ENCODE peak calls at places on chromosomes 13 and 19, in eight cellular contexts. One of them, this sample, is unnamed.
A peak's percentile ranks its signal among the peaks of the same experiment; 100 is the strongest.

GRCh38 chr13:113547248-113547971 is 37.1 kb upstream of the TFDP1 start:
- DNase-seq in uterus: no peak
- DNase-seq in activated T-cell treated with anti-CD3 and anti-CD28 coated beads, Interleukin-2, amount 50 U/mL, for 48 hours: no peak
- DNase-seq in CD4-positive, alpha-beta T cell: no peak
- DNase-seq in EL: peak; percentile 38
- DNase-seq in WTC11: no peak
- DNase-seq in activated CD8-positive, alpha-beta memory T cell treated with anti-CD3 and anti-CD28 coated beads for 48 hours: no peak
- DNase-seq in aorta: no peak
- DNase-seq in this sample: no peak

GRCh38 chr19:33684550-33685303 is 63.0 kb downstream of the CHST8 start:
- DNase-seq in uterus: no peak
- DNase-seq in activated T-cell treated with anti-CD3 and anti-CD28 coated beads, Interleukin-2, amount 50 U/mL, for 48 hours: no peak
- DNase-seq in CD4-positive, alpha-beta T cell: no peak
- DNase-seq in EL: no peak
- DNase-seq in WTC11: no peak
- DNase-seq in activated CD8-positive, alpha-beta memory T cell treated with anti-CD3 and anti-CD28 coated beads for 48 hours: no peak
- DNase-seq in aorta: peak; percentile 11
- DNase-seq in this sample: no peak

GRCh38 chr19:48556163-48556562 is 4.2 kb downstream of the SULT2B1 start:
- DNase-seq in uterus: no peak
- DNase-seq in activated T-cell treated with anti-CD3 and anti-CD28 coated beads, Interleukin-2, amount 50 U/mL, for 48 hours: no peak
- DNase-seq in CD4-positive, alpha-beta T cell: no peak
- DNase-seq in EL: peak; percentile 71
- DNase-seq in WTC11: no peak
- DNase-seq in activated CD8-positive, alpha-beta memory T cell treated with anti-CD3 and anti-CD28 coated beads for 48 hours: no peak
- DNase-seq in aorta: no peak
- DNase-seq in this sample: no peak

GRCh38 chr13:26050568-26051230 is 1.1 kb downstream of the SHISA2 start:
- DNase-seq in uterus: no peak
- DNase-seq in activated T-cell treated with anti-CD3 and anti-CD28 coated beads, Interleukin-2, amount 50 U/mL, for 48 hours: peak; percentile 36
- DNase-seq in CD4-positive, alpha-beta T cell: no peak
- DNase-seq in EL: peak; percentile 7
- DNase-seq in WTC11: peak; percentile 72
- DNase-seq in activated CD8-positive, alpha-beta memory T cell treated with anti-CD3 and anti-CD28 coated beads for 48 hours: no peak
- DNase-seq in aorta: no peak
- DNase-seq in this sample: peak; percentile 75

GRCh38 chr13:26132756-26133155 is 80.9 kb upstream of the SHISA2 start:
- DNase-seq in uterus: no peak
- DNase-seq in activated T-cell treated with anti-CD3 and anti-CD28 coated beads, Interleukin-2, amount 50 U/mL, for 48 hours: no peak
- DNase-seq in CD4-positive, alpha-beta T cell: no peak
- DNase-seq in EL: peak; percentile 18
- DNase-seq in WTC11: no peak
- DNase-seq in activated CD8-positive, alpha-beta memory T cell treated with anti-CD3 and anti-CD28 coated beads for 48 hours: no peak
- DNase-seq in aorta: no peak
- DNase-seq in this sample: no peak

GRCh38 chr13:111174377-111174776 is 59.3 kb downstream of the ARHGEF7 start:
- DNase-seq in uterus: no peak
- DNase-seq in activated T-cell treated with anti-CD3 and anti-CD28 coated beads, Interleukin-2, amount 50 U/mL, for 48 hours: no peak
- DNase-seq in CD4-positive, alpha-beta T cell: no peak
- DNase-seq in EL: no peak
- DNase-seq in WTC11: no peak
- DNase-seq in activated CD8-positive, alpha-beta memory T cell treated with anti-CD3 and anti-CD28 coated beads for 48 hours: no peak
- DNase-seq in aorta: no peak
- DNase-seq in this sample: no peak

GRCh38 chr19:15453091-15453498 is 3.3 kb upstream of the WIZ start:
- DNase-seq in uterus: no peak
- DNase-seq in activated T-cell treated with anti-CD3 and anti-CD28 coated beads, Interleukin-2, amount 50 U/mL, for 48 hours: no peak
- DNase-seq in CD4-positive, alpha-beta T cell: no peak
- DNase-seq in EL: no peak
- DNase-seq in WTC11: peak; percentile 46
- DNase-seq in activated CD8-positive, alpha-beta memory T cell treated with anti-CD3 and anti-CD28 coated beads for 48 hours: no peak
- DNase-seq in aorta: no peak
- DNase-seq in this sample: no peak

GRCh38 chr13:53129864-53130393 is 101.3 kb downstream of the OLFM4 start:
- DNase-seq in uterus: no peak
- DNase-seq in activated T-cell treated with anti-CD3 and anti-CD28 coated beads, Interleukin-2, amount 50 U/mL, for 48 hours: no peak
- DNase-seq in CD4-positive, alpha-beta T cell: no peak
- DNase-seq in EL: no peak
- DNase-seq in WTC11: no peak
- DNase-seq in activated CD8-positive, alpha-beta memory T cell treated with anti-CD3 and anti-CD28 coated beads for 48 hours: no peak
- DNase-seq in aorta: no peak
- DNase-seq in this sample: no peak

GRCh38 chr19:33207903-33208302 is 13.8 kb downstream of the LRP3 start:
- DNase-seq in uterus: no peak
- DNase-seq in activated T-cell treated with anti-CD3 and anti-CD28 coated beads, Interleukin-2, amount 50 U/mL, for 48 hours: no peak
- DNase-seq in CD4-positive, alpha-beta T cell: no peak
- DNase-seq in EL: no peak
- DNase-seq in WTC11: no peak
- DNase-seq in activated CD8-positive, alpha-beta memory T cell treated with anti-CD3 and anti-CD28 coated beads for 48 hours: no peak
- DNase-seq in aorta: no peak
- DNase-seq in this sample: no peak